ENCODE peak calls at places on chromosome 9, in four cellular contexts. G, P, Z and D are unnamed samples.

GRCh38 chr9:76486151-76486550 is 27.2 kb downstream of the GCNT1 start:
- DNase-seq in G (no peak), Z (no peak), P (no peak), D (no peak)

GRCh38 chr9:113471143-113471542 is 7.6 kb downstream of the RGS3 start:
- DNase-seq in G (no peak), P (no peak), Z (no peak), D (no peak)

GRCh38 chr9:120066315-120066714 is 513.7 kb downstream of the CDK5RAP2 start:
- DNase-seq in G (no peak), P (no peak), Z (no peak), D (no peak)

GRCh38 chr9:89023788-89024187 is 32.5 kb downstream of the S1PR3 start:
- DNase-seq in G (no peak), Z (no peak), P (no peak), D (no peak)

GRCh38 chr9:133443982-133444381 is 15.8 kb upstream of the CACFD1 start:
- DNase-seq in Z (no peak), G (no peak), P (no peak), D (no peak)

GRCh38 chr9:88528356-88528755 is 6.6 kb upstream of the NXNL2 start:
- DNase-seq in G (no peak), P (peak), Z (no peak), D (no peak)

GRCh38 chr9:94950733-94951590 is 224.5 kb downstream of the AOPEP start:
- DNase-seq in G (no peak), Z (no peak), P (no peak), D (no peak)

GRCh38 chr9:7368410-7369292 is 430.9 kb downstream of the DMAC1 start:
- DNase-seq in P (peak), Z (no peak), G (no peak), D (no peak)

GRCh38 chr9:136936645-136937170 is 7.8 kb downstream of the FBXW5 start:
- DNase-seq in Z (no peak), P (no peak), G (no peak), D (no peak)

GRCh38 chr9:34374905-34375552 is 1.7 kb downstream of the MYORG start:
- DNase-seq in G (no peak), Z (no peak), P (no peak), D (no peak)

GRCh38 chr9:128771094-128771721 is 519 bp downstream of the ZER1 start:
- DNase-seq in Z (no peak), G (no peak), P (peak), D (no peak)

GRCh38 chr9:34375901-34376595 is 650 bp downstream of the MYORG start:
- DNase-seq in G (peak), P (peak), Z (no peak), D (no peak)

GRCh38 chr9:26746357-26747072 is 146.1 kb downstream of the CAAP1 start:
- DNase-seq in P (peak), G (no peak), Z (no peak), D (peak)

GRCh38 chr9:89009049-89009840 is 18.0 kb downstream of the S1PR3 start:
- DNase-seq in G (no peak), Z (no peak), P (no peak), D (no peak)

GRCh38 chr9:3828495-3828894 is 302.7 kb upstream of the RFX3 start:
- DNase-seq in Z (no peak), G (no peak), P (peak), D (no peak)

GRCh38 chr9:89426389-89426961 is 71.4 kb downstream of the SEMA4D start:
- DNase-seq in G (no peak), P (no peak), Z (no peak), D (no peak)

GRCh38 chr9:6631207-6631512 is 14.4 kb downstream of the GLDC start:
- DNase-seq in P (no peak), Z (no peak), G (no peak), D (no peak)

GRCh38 chr9:37998881-37999311 is 70.1 kb downstream of the SHB start:
- DNase-seq in Z (no peak), G (no peak), P (peak), D (no peak)

GRCh38 chr9:70506159-70506558 is 91.7 kb upstream of the KLF9 start:
- DNase-seq in G (no peak), Z (no peak), P (peak), D (no peak)

GRCh38 chr9:73077625-73078030 is 74.0 kb upstream of the ANXA1 start:
- DNase-seq in G (no peak), P (no peak), Z (no peak), D (no peak)

GRCh38 chr9:73074176-73074708 is 77.4 kb upstream of the ANXA1 start:
- DNase-seq in Z (no peak), P (peak), G (no peak), D (no peak)

GRCh38 chr9:73079326-73079725 is 72.3 kb upstream of the ANXA1 start:
- DNase-seq in Z (no peak), G (no peak), P (no peak), D (peak)

DNA sequence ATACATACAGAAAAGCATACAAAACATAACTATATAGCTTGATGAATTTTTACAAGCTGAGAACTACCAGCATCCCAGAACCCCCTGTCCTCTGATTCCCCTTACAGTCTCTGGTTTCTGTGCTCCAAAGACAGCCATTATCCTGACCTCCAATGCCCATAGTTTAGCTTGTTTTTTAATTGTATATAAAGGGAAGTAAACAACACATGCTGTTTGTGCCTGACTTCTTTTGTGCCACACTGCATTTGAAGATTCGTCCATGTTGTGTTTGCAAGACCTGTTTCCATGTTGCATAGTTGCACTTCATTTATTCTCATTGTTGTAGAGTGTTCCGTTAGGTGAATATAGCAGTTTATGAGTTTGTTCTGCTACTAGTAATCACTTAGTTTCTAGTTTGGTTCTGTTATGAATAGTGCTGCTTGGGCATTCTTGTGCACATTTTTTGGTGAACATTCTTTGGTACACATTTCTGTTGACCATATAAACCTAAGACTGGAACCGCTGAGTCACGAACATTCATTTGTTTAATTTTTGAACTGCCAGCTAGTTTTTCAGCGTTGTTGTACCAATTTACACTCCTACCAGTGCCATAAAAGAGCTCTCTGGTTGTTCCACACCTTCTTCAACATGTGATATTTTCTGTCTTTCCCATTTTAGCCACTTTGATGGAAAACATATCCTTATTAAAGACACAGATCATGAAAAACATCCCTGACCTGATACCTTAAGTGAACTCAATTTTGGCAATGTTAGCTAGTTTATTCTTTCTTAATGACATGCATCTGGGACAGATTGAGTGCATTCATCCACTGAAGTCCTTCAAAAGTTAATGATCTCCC is 78.1 kb upstream of the ANXA1 start:
- DNase-seq in Z (no peak), G (no peak), P (peak), D (no peak)
- H3K27ac ChIP-seq in Z (no peak), G (no peak), P (peak), D (no peak)

DNA sequence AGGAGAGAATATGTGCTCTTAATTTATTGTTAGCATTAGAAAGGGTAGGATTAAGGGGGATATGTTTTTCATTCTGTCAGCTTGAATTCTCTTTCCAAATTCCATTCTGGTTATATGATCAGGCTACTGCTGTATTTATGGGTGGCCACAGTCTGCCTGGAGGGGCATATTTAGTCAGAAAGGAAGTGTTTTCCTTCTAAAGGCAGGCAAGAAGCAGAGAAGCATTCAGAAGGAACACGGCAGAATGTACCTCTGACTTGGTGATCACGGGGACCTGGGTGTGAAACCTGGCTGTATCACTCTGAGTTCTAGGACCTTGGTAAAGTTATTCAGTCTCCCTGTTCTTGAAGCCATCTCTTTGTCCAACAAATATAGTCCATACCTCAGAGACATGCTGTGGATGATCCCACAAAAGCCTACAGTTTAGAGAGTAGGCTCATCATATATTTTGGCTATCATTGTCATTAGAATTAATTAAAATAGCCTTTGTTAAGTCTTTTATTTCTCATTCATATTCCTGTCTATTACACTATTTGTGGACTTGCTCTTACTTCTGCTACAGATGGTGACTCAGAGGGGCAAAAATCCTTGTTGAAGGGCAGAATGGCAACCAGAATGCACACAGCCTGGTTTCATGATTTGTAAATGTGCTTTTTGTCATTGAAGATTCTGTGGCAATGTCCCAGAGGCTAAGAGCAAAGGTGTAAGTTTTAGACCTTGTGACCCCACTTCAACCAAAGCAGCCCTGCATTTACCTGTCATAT is 2.7 kb downstream of the TNC start:
- DNase-seq in P (no peak), G (no peak), Z (no peak), D (no peak)
- H3K27ac ChIP-seq in P (peak), G (no peak), Z (no peak), D (peak)

GRCh38 chr9:124395826-124396225 is 19.4 kb downstream of the PSMB7 start:
- DNase-seq in Z (no peak), G (no peak), P (peak), D (no peak)

GRCh38 chr9:124392855-124393460 is 22.3 kb downstream of the PSMB7 start:
- DNase-seq in Z (peak), P (peak), G (no peak), D (peak)

GRCh38 chr9:124392254-124392653 is 23.0 kb downstream of the PSMB7 start:
- DNase-seq in Z (no peak), P (no peak), G (no peak), D (no peak)

GRCh38 chr9:124394167-124394566 is 21.1 kb downstream of the PSMB7 start:
- DNase-seq in G (no peak), P (no peak), Z (no peak), D (no peak)

GRCh38 chr9:124394596-124394995 is 20.6 kb downstream of the PSMB7 start:
- DNase-seq in P (no peak), Z (no peak), G (no peak), D (no peak)
- H3K27ac ChIP-seq in P (no peak), Z (no peak), G (no peak), D (no peak)

GRCh38 chr9:2174321-2174720 is 159.2 kb downstream of the SMARCA2 start:
- DNase-seq in G (no peak), Z (no peak), P (no peak), D (no peak)
- H3K27ac ChIP-seq in G (no peak), Z (no peak), P (no peak), D (no peak)

DNA sequence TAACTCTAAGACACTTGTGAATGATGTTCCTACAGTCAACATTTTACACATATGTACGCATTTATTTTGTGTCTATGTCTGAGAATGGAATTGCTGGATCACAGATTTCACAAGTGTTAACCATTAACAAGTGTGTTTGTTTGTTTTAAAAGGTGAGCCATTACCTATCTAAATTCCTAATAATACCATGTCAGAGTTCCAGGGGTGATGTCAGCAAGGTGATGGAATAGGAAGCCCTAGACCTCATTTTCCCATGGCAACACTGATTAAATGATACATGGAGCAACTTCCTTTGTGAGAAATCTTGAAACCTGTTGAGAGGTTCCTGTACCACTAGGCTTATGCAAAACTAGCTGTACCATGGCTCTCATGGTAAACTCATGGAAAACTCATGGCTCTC is 309.7 kb downstream of the CYLC2 start:
- DNase-seq in P (no peak), Z (no peak), G (no peak), D (no peak)
- H3K27ac ChIP-seq in P (no peak), Z (no peak), G (no peak), D (no peak)

GRCh38 chr9:31412081-31412480 is 972.4 kb upstream of the ACO1 start:
- DNase-seq in G (no peak), Z (no peak), P (no peak), D (no peak)
- H3K27ac ChIP-seq in G (no peak), Z (no peak), P (no peak), D (no peak)

GRCh38 chr9:126429190-126429589 is 102.6 kb downstream of the MVB12B start:
- DNase-seq in P (no peak), Z (no peak), G (no peak), D (no peak)
- H3K27ac ChIP-seq in P (no peak), Z (peak), G (no peak), D (no peak)

GRCh38 chr9:90428517-90428916 is 214.1 kb downstream of the DIRAS2 start:
- DNase-seq in P (no peak), Z (no peak), G (no peak), D (no peak)

GRCh38 chr9:90432951-90433350 is 209.7 kb downstream of the DIRAS2 start:
- DNase-seq in G (no peak), Z (no peak), P (peak), D (peak)

GRCh38 chr9:90433398-90433890 is 209.2 kb downstream of the DIRAS2 start:
- DNase-seq in Z (no peak), G (no peak), P (peak), D (peak)
- H3K27ac ChIP-seq in Z (no peak), G (no peak), P (peak), D (peak)